ENCODE peak calls at places on chromosomes 11 and 22, in ten cellular contexts. F is left ventricle myocardium inferior, B is MCF 10A, X is astrocyte of the spinal cord, Z is stomach, H is MM.1S, K is osteocyte, A is HFF-Myc, W is GM06990, J is fibroblast of lung. I is an unnamed sample.
A peak's percentile ranks its signal among the peaks of the same experiment; 100 is the strongest.

GRCh38 chr22:23256986-23257888 is 76.9 kb downstream of the BCR start:
- DNase-seq in F (peak; percentile 70), B (peak; percentile 51), X (no peak), Z (peak; percentile 61), H (no peak), K (no peak), A (peak; percentile 46), W (no peak), J (peak; percentile 51), I (no peak)

GRCh38 chr11:119148855-119149370 is at the start of gene ABCG4:
- DNase-seq in F (peak; percentile 27), B (peak; percentile 14), X (no peak), Z (peak; percentile 29), H (no peak), K (no peak), A (no peak), W (no peak), J (no peak), I (peak; percentile 58)

GRCh38 chr11:34616830-34617504 is 3.9 kb upstream of the EHF start:
- DNase-seq in F (peak; percentile 29), B (no peak), X (no peak), Z (peak; percentile 65), H (no peak), K (no peak), A (no peak), W (no peak), J (no peak), I (no peak)

GRCh38 chr11:31397239-31397834 is 27.7 kb downstream of the DNAJC24 start:
- DNase-seq in F (no peak), B (peak; percentile 31), X (peak; percentile 29), Z (no peak), H (peak; percentile 26), K (no peak), A (no peak), W (no peak), J (peak; percentile 38), I (peak; percentile 25)

GRCh38 chr22:24289781-24290181 is 19.1 kb downstream of the SPECC1L start:
- DNase-seq in F (no peak), B (no peak), X (no peak), Z (no peak), H (no peak), K (no peak), A (no peak), W (no peak), J (no peak), I (no peak)

GRCh38 chr11:12079726-12080556 is 30.4 kb upstream of the MICAL2 start:
- DNase-seq in F (peak; percentile 52), B (peak; percentile 92), X (peak; percentile 99), Z (peak; percentile 50), H (no peak), K (no peak), A (peak; percentile 88), W (no peak), J (peak; percentile 98), I (no peak)

GRCh38 chr22:48824673-48825651 is 1002.7 kb downstream of the BRD1 start:
- DNase-seq in F (no peak), B (no peak), X (no peak), Z (no peak), H (no peak), K (no peak), A (no peak), W (no peak), J (no peak), I (no peak)

GRCh38 chr22:17781319-17782031 is 7.2 kb upstream of the BID start:
- DNase-seq in F (no peak), B (peak; percentile 93), X (peak; percentile 79), Z (no peak), H (peak; percentile 82), K (no peak), A (no peak), W (peak; percentile 79), J (peak; percentile 83), I (peak; percentile 57)

GRCh38 chr11:122995526-122995925 is 13.9 kb upstream of the BSX start:
- DNase-seq in F (no peak), B (no peak), X (no peak), Z (no peak), H (no peak), K (no peak), A (no peak), W (no peak), J (no peak), I (no peak)

GRCh38 chr11:47946682-47947575 is 33.4 kb upstream of the PTPRJ start:
- DNase-seq in F (peak; percentile 48), B (peak; percentile 99), X (peak; percentile 96), Z (peak; percentile 84), H (no peak), K (no peak), A (peak; percentile 81), W (no peak), J (peak; percentile 93), I (no peak)

GRCh38 chr11:125079151-125079877 is 16.2 kb downstream of the SLC37A2 start:
- DNase-seq in F (no peak), B (peak; percentile 93), X (peak; percentile 72), Z (no peak), H (no peak), K (peak; percentile 68), A (no peak), W (no peak), J (no peak), I (no peak)

GRCh38 chr22:46432164-46433068 is 96.9 kb downstream of the TRMU start:
- DNase-seq in F (no peak), B (no peak), X (no peak), Z (peak; percentile 66), H (peak; percentile 85), K (no peak), A (no peak), W (peak; percentile 35), J (no peak), I (peak; percentile 73)

GRCh38 chr11:68840661-68841653 is 759 bp downstream of the CPT1A start:
- DNase-seq in F (peak; percentile 59), B (peak; percentile 50), X (peak; percentile 34), Z (peak; percentile 82), H (peak; percentile 57), K (no peak), A (no peak), W (peak; percentile 52), J (peak; percentile 77), I (peak; percentile 71)

GRCh38 chr11:113518716-113519495 is 43.7 kb upstream of the DRD2 start:
- DNase-seq in F (no peak), B (no peak), X (no peak), Z (no peak), H (no peak), K (no peak), A (no peak), W (no peak), J (no peak), I (no peak)

GRCh38 chr22:37442537-37442936 is 15.3 kb upstream of the ELFN2 start:
- DNase-seq in F (no peak), B (peak; percentile 63), X (peak; percentile 44), Z (no peak), H (no peak), K (no peak), A (no peak), W (no peak), J (peak; percentile 51), I (no peak)

GRCh38 chr22:30196141-30196866 is 50.3 kb downstream of the LIF start:
- DNase-seq in F (peak; percentile 78), B (peak; percentile 98), X (peak; percentile 100), Z (peak; percentile 66), H (no peak), K (peak; percentile 94), A (peak; percentile 98), W (peak; percentile 76), J (peak; percentile 100), I (peak; percentile 64)

GRCh38 chr22:18950141-18950540 is 14.0 kb upstream of the PRODH start:
- DNase-seq in F (no peak), B (no peak), X (no peak), Z (no peak), H (no peak), K (no peak), A (no peak), W (no peak), J (no peak), I (no peak)
- TF ChIP-seq CTCF in F (no peak), B (no peak), X (no peak), Z (no peak), H (no peak), K (no peak), A (no peak), W (no peak), J (no peak), I (no peak)

GRCh38 chr11:17890333-17890732 is 122.5 kb downstream of the SERGEF start:
- DNase-seq in F (no peak), B (no peak), X (no peak), Z (no peak), H (no peak), K (no peak), A (no peak), W (no peak), J (peak; percentile 9), I (no peak)
- TF ChIP-seq CTCF in F (no peak), B (peak; percentile 20), X (peak; percentile 16), Z (no peak), H (no peak), K (peak; percentile 13), A (peak; percentile 9), W (no peak), J (peak; percentile 45), I (no peak)

GRCh38 chr11:559020-559620 is 1.4 kb downstream of the LMNTD2 start:
- DNase-seq in F (no peak), B (no peak), X (no peak), Z (no peak), H (peak; percentile 1), K (no peak), A (no peak), W (no peak), J (no peak), I (no peak)
- TF ChIP-seq CTCF in F (no peak), B (no peak), X (no peak), Z (no peak), H (peak; percentile 5), K (no peak), A (no peak), W (no peak), J (no peak), I (no peak)

GRCh38 chr22:41976961-41977566 is 7.8 kb downstream of the SEPTIN3 start:
- DNase-seq in F (no peak), B (no peak), X (no peak), Z (no peak), H (no peak), K (no peak), A (no peak), W (no peak), J (no peak), I (no peak)
- TF ChIP-seq CTCF in F (no peak), B (no peak), X (no peak), Z (no peak), H (no peak), K (no peak), A (no peak), W (no peak), J (no peak), I (no peak)

I was measured in GM20000.